ENCODE peak calls at places on chromosomes 2 and 18, in four cellular contexts. G is cardiac muscle cell, Z is OCI-LY7, X is WTC11. W is an unnamed sample.

GRCh38 chr2:85656468-85656867 is 11.5 kb downstream of the SFTPB start:
- DNase-seq in G (no peak), Z (no peak), X (no peak), W (no peak)

GRCh38 chr2:144162652-144163051 is 357.3 kb downstream of the ZEB2 start:
- DNase-seq in G (peak; percentile 22), Z (peak; percentile 65), X (peak; percentile 61), W (no peak)

GRCh38 chr18:3595282-3596273 is 145.6 kb downstream of the TGIF1 start:
- DNase-seq in G (no peak), Z (peak; percentile 64), X (no peak), W (no peak)

GRCh38 chr2:158128168-158128973 is 26.7 kb downstream of the UPP2 start:
- DNase-seq in G (no peak), Z (no peak), X (no peak), W (no peak)

GRCh38 chr18:23134780-23135678 is at the start of gene CABLES1:
- DNase-seq in G (peak; percentile 69), Z (peak; percentile 63), X (peak; percentile 56), W (peak; percentile 71)

GRCh38 chr2:194700726-194701125 is 956.3 kb upstream of the SLC39A10 start:
- DNase-seq in G (no peak), Z (no peak), X (no peak), W (no peak)

GRCh38 chr18:76686737-76687231 is 135.6 kb upstream of the ZNF236 start:
- DNase-seq in G (peak; percentile 61), Z (peak; percentile 4), X (peak; percentile 63), W (peak; percentile 59)

GRCh38 chr2:201542291-201542690 is 90.8 kb downstream of the STRADB start:
- DNase-seq in G (no peak), Z (no peak), X (no peak), W (no peak)

GRCh38 chr2:178392215-178392614 is 58.8 kb downstream of the PRKRA start:
- DNase-seq in G (no peak), Z (no peak), X (no peak), W (no peak)

GRCh38 chr2:127649100-127649611 is 3.2 kb downstream of the GPR17 start:
- DNase-seq in G (no peak), Z (no peak), X (no peak), W (no peak)

GRCh38 chr2:222707689-222708273 is 36.3 kb downstream of the MOGAT1 start:
- DNase-seq in G (no peak), Z (no peak), X (no peak), W (no peak)

GRCh38 chr2:86038291-86039081 is 67.2 kb downstream of the POLR1A start:
- DNase-seq in G (no peak), Z (peak; percentile 35), X (no peak), W (no peak)

GRCh38 chr2:133591164-133591563 is 22.9 kb upstream of the NCKAP5 start:
- DNase-seq in G (no peak), Z (no peak), X (no peak), W (no peak)

GRCh38 chr2:71618327-71619113 is 165.2 kb downstream of the DYSF start:
- DNase-seq in G (peak; percentile 46), Z (no peak), X (no peak), W (no peak)

GRCh38 chr2:62163106-62163831 is 32.6 kb upstream of the B3GNT2 start:
- DNase-seq in G (no peak), Z (no peak), X (no peak), W (no peak)

GRCh38 chr2:138247302-138247701 is 254.3 kb upstream of the SPOPL start:
- DNase-seq in G (no peak), Z (no peak), X (no peak), W (no peak)

GRCh38 chr2:102509749-102510148 is 36.7 kb downstream of the SLC9A4 start:
- DNase-seq in G (no peak), Z (no peak), X (no peak), W (no peak)

GRCh38 chr2:121778736-121779487 is 23.5 kb downstream of the TSN start:
- DNase-seq in G (no peak), Z (no peak), X (no peak), W (no peak)

GRCh38 chr2:168773128-168773527 is 29.3 kb upstream of the NOSTRIN start:
- DNase-seq in G (no peak), Z (no peak), X (no peak), W (no peak)

GRCh38 chr18:58402247-58402646 is 226.6 kb downstream of the ALPK2 start:
- DNase-seq in G (peak; percentile 28), Z (no peak), X (no peak), W (no peak)

GRCh38 chr2:217943379-217944321 is 59.1 kb downstream of the TNS1 start:
- DNase-seq in G (peak; percentile 91), Z (no peak), X (peak; percentile 81), W (peak; percentile 87)

DNA sequence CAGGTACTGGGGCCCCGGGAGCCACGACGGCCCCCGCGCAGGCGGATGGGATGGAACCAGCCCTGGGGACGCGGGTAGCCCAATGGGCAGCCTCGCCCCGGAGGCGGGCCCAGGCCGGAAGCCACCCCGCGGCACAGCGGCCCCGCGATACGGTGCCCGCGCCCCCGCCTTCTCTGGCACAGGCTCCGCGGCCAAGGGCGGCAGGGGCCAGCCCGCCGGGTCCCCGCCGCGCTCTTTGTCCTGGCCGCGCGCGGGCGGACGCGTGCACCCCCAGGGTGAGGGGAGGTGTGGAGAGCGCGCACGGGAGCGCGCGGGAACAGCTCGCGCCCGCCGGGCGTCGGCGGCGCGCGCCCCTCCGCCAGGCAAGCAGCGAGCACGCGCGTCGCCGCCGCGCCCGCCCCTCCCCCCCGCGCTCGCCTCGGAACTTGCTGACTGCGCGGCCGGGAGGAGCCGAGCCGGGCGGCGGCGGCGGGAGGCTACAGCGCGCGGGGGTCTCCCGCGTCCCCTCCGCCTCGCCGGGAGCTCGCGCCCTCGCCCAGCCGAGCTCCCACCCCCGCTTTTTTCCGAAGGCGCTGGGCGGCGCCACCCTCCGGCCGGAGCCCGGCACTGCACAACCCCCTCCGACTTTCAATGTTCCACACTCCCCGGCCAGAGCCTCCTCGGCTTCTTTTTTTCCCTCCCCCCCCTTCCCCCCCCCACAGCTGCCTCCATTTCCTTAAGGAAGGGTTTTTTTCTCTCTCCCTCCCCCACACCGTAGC is at the start of gene UBE2E3:
- DNase-seq in G (peak; percentile 84), Z (peak; percentile 81), X (peak; percentile 88), W (peak; percentile 87)
- TF ChIP-seq CTCF in G (peak; percentile 62), Z (peak; percentile 73), X (peak; percentile 46), W (peak; percentile 33)

GRCh38 chr2:162177301-162177700 is 25.3 kb upstream of the GCG start:
- DNase-seq in G (no peak), Z (no peak), X (no peak), W (no peak)

GRCh38 chr2:162174778-162175177 is 22.7 kb upstream of the GCG start:
- DNase-seq in G (no peak), Z (no peak), X (no peak), W (no peak)

GRCh38 chr2:162175720-162176119 is 23.7 kb upstream of the GCG start:
- DNase-seq in G (no peak), Z (no peak), X (no peak), W (no peak)

DNA sequence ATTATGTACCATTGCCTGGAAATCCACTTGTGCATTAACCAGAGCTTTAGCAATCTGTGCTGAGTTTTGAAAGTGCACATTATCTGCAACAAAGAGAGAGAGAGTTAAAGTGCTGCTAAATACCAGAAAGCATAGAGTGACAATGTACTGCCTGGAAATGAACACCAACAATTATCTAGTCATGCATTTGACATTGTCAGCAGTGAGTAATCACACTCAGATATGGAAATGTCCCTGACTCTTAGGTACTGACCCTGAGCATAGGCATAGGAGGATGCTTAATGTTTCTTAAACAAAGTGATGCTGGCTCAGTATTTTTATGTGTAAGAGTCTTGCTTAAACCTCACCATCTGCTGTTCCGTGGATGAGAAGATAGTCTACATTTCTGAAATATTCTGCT is 20.8 kb upstream of the GCG start:
- DNase-seq in G (no peak), Z (no peak), X (no peak), W (no peak)
- TF ChIP-seq CTCF in G (no peak), Z (no peak), X (no peak), W (no peak)

DNA sequence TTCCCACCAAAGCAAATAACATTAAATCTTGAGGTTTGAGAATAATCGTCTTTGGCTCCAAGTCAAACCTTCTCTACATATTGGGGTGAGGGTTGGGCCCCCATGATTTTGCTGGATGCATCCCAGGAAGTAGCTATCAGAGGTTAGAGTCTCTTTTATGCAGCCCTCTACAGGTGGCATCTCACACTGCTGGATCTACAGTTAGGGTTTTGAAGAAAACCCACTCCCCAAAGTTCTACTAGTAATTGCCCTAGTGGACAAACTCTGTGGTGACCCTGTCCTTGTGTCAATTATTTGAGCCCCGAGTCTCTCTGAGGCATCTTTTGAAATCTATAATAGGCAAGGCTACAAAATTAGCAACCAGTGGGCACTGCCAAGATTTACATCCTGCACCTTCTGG is 15.0 kb upstream of the REG1A start:
- DNase-seq in G (no peak), Z (no peak), X (no peak), W (no peak)
- TF ChIP-seq CTCF in G (no peak), Z (no peak), X (no peak), W (no peak)

DNA sequence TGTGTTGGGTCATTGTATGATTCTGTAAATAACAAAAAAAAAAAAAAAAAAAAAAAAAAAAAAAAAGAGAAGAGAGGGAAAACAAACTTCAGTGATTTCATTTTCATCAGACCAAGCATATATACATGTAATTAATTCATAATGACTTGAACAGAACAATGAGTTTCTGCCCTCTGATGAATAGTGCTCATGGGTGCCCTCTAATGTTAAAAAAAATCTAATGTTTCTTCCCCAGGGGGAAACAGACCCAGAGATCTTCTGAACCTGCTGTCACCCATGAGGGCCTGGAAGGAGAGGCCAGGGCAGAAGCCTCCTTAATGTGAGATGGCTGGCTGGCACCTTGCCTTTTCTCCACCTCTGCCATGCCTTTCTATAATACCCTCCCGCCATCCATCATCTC is 289.2 kb downstream of the ZNF521 start:
- DNase-seq in G (no peak), Z (peak; percentile 33), X (no peak), W (no peak)
- TF ChIP-seq CTCF in G (no peak), Z (peak; percentile 62), X (no peak), W (no peak)

GRCh38 chr18:36769611-36770314 is 59.0 kb downstream of the TPGS2 start:
- DNase-seq in G (peak; percentile 40), Z (no peak), X (peak; percentile 77), W (peak; percentile 43)
- TF ChIP-seq CTCF in G (peak; percentile 47), Z (peak; percentile 51), X (peak; percentile 51), W (peak; percentile 30)

DNA sequence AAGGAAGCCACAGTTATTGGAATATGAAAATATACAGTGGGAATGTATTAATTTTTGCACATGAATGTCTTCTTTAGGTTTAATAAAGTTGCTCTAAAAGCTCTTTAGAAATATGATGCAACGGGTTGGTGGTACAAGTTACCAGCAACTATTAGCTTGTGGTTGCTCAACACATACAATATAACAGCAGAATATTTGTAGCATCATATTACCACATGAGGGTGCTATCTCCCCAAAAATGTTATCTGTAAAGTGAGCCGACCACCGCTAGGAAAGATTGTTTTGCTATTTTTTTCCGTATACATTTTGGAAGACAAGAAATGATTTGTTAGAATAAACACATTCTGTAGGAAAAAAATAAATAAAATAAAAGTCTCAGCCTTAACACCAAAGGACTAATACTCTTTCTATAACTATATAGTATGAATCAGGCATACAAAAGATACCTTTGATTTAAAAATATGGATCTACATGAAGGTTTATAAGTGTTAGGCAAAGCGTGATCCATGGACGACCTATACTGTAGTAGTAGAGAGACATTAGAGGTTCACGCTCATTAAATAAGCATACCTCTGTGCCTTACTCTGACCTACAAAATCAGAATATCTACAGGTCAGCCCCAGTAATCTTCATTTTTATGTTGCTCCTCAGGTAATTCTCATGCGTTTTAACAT is 1110.7 kb upstream of the ACVR2A start:
- DNase-seq in G (peak; percentile 64), Z (peak; percentile 22), X (no peak), W (no peak)
- TF ChIP-seq CTCF in G (peak; percentile 49), Z (peak; percentile 76), X (peak; percentile 29), W (peak; percentile 56)

GRCh38 chr2:19312949-19313348 is 45.5 kb downstream of the OSR1 start:
- DNase-seq in G (peak; percentile 17), Z (peak; percentile 15), X (no peak), W (no peak)
- TF ChIP-seq CTCF in G (peak; percentile 53), Z (peak; percentile 40), X (no peak), W (no peak)

W was measured in nephron progenitor cell.